ENCODE peak calls at places on chromosomes 16 and 17, in four cellular contexts. K is A549, N is K562, B is HepG2. Q is an unnamed sample.

GRCh38 chr16:86563489-86564345 is 2.9 kb upstream of the FOXC2 start:
- DNase-seq in N (peak), K (peak), B (peak), Q (no peak)

GRCh38 chr17:79950711-79951110 is 85.0 kb downstream of the TBC1D16 start:
- DNase-seq in B (no peak), N (no peak), K (no peak), Q (no peak)

GRCh38 chr17:61393904-61394629 is 5.6 kb upstream of the TBX2 start:
- DNase-seq in N (peak), B (peak), K (no peak), Q (no peak)

GRCh38 chr16:55008836-55009510 is 78.3 kb downstream of the IRX5 start:
- DNase-seq in N (no peak), B (no peak), K (no peak), Q (no peak)

GRCh38 chr17:42809250-42809649 is 10.6 kb downstream of the CNTD1 start:
- DNase-seq in N (no peak), K (peak), B (no peak), Q (no peak)

GRCh38 chr17:57940653-57941329 is 14.4 kb downstream of the CUEDC1 start:
- DNase-seq in K (no peak), N (no peak), B (no peak), Q (no peak)

GRCh38 chr17:42266918-42267766 is 9.0 kb downstream of the STAT5B start:
- DNase-seq in N (peak), K (peak), B (no peak), Q (no peak)

GRCh38 chr17:82419471-82419995 is 1.1 kb upstream of the OGFOD3 start:
- DNase-seq in B (no peak), K (no peak), N (peak), Q (no peak)

GRCh38 chr17:12386240-12386639 is 279.4 kb upstream of the MYOCD start:
- DNase-seq in N (no peak), B (no peak), K (no peak), Q (no peak)

GRCh38 chr17:68152161-68152571 is 95.7 kb upstream of the AMZ2 start:
- DNase-seq in B (no peak), N (peak), K (no peak), Q (no peak)

GRCh38 chr16:84883301-84883700 is 63.5 kb downstream of the CRISPLD2 start:
- DNase-seq in N (no peak), B (no peak), K (no peak), Q (no peak)

GRCh38 chr16:25269879-25270278 is 12.2 kb upstream of the ZKSCAN2 start:
- DNase-seq in B (no peak), K (no peak), N (peak), Q (no peak)

GRCh38 chr17:68035131-68035522 is 408 bp upstream of the KPNA2 start:
- DNase-seq in N (peak), K (no peak), B (no peak), Q (peak)

GRCh38 chr17:19646788-19647696 is 1.5 kb upstream of the ALDH3A2 start:
- DNase-seq in K (peak), B (peak), N (no peak), Q (no peak)

GRCh38 chr17:34997355-34997862 is 17.1 kb downstream of the LIG3 start:
- DNase-seq in K (no peak), B (no peak), N (no peak), Q (no peak)

GRCh38 chr16:1749152-1750117 is 21.9 kb downstream of the NME3 start:
- DNase-seq in K (no peak), N (no peak), B (no peak), Q (no peak)
- TF ChIP-seq RNF2 in K (no peak), N (no peak), B (no peak), Q (no peak)

GRCh38 chr17:50934161-50934560 is 68.0 kb upstream of the TOB1 start:
- DNase-seq in K (no peak), B (no peak), N (no peak), Q (no peak)
- TF ChIP-seq RNF2 in K (no peak), B (no peak), N (no peak), Q (no peak)

DNA sequence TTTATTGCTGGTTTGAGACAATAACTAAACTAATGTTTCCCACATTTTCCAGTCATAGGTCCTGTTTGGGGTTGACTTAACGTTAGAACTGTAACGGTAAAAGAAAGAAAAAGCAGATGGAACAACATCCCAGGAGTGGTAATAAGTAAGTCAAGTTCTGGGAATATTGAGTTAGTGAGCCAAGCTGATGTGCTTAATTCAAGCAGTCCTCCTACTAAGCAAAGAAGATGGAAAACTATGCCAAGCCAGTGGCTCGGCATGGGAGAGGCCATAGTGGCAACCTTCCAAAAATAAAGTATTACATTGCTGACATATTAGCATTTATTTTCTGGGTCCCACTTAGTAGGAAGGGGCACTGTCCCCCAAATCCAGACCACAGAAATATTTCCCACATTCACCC is 161.7 kb upstream of the CDH5 start:
- DNase-seq in N (no peak), K (no peak), B (no peak), Q (no peak)
- TF ChIP-seq RNF2 in N (no peak), K (no peak), B (no peak), Q (no peak)

DNA sequence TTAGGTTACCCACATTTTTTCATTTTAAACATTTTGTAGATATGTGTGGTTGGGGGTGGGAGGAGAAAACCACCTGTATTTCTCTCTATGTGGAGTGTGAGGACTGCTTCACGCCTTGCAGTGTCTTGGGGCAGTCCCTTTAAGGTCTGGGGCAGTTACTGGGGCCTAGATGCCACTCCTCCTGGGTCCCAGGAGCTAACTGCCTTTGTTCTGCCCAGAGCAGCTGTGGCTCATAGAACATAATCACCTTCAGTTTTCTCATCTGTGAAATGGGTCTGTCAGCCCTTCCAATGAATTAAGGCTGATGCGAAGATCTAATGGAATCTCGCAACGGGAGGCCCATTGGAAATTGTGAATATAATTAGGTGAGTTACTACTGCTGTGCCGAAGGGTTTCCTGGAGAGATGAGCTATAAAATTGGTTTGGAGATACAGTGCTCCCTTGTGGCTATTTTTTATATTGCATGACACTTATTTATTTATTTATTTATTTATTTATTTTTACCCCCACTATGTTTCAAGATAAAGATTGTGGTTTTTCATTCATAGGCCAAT is 22.9 kb downstream of the DHRS7C start:
- DNase-seq in K (peak), B (peak), N (peak), Q (no peak)
- TF ChIP-seq RNF2 in K (no peak), B (no peak), N (no peak), Q (no peak)

DNA sequence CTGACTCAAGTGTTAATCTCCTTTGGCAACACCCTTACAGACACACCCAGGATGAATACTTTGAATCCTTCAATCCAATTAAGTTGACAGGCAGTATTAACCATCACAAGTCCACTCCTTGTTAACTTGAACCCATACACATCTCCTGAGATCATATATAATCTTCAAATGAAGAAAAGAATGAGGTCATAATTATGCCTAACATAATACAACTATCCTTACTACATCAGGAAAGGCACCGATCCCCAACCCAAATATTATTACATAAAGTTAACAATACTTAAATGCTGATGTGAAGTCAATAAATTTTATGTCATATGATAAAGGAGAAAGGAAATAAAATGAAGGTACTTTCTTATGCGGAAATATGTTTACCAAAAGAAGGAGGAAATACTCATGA is 649.9 kb downstream of the KCNJ2 start:
- DNase-seq in K (no peak), B (no peak), N (no peak), Q (no peak)
- TF ChIP-seq RNF2 in K (no peak), B (no peak), N (no peak), Q (no peak)